ENCODE peak calls at places on chromosomes 13 and 19, in six cellular contexts. One of them, this sample, is unnamed.

GRCh38 chr13:110110783-110111182 is 196.2 kb downstream of the COL4A1 start:
- DNase-seq in stimulated activated CD8-positive, alpha-beta memory T cell treated with anti-CD3 and anti-CD28 coated beads, Interleukin-2, amount 100 ng/mL, for 1 hour: no peak
- DNase-seq in dorsolateral prefrontal cortex: no peak
- DNase-seq in stimulated activated CD4-positive, alpha-beta T cell treated with anti-CD3 and anti-CD28 coated beads, Interleukin-15, amount 100 ng/mL, for 1 hour: no peak
- DNase-seq in MV-4-11: no peak
- DNase-seq in substantia nigra: no peak
- DNase-seq in this sample: no peak

GRCh38 chr19:58581227-58582141 is 8.3 kb upstream of the MZF1 start:
- DNase-seq in MV-4-11: no peak
- DNase-seq in stimulated activated CD4-positive, alpha-beta T cell treated with anti-CD3 and anti-CD28 coated beads, Interleukin-15, amount 100 ng/mL, for 1 hour: peak; percentile 78
- DNase-seq in substantia nigra: no peak
- DNase-seq in dorsolateral prefrontal cortex: peak; percentile 76
- DNase-seq in stimulated activated CD8-positive, alpha-beta memory T cell treated with anti-CD3 and anti-CD28 coated beads, Interleukin-2, amount 100 ng/mL, for 1 hour: peak; percentile 83
- DNase-seq in this sample: peak; percentile 76

GRCh38 chr19:1151917-1152601 is 22.0 kb downstream of the SBNO2 start:
- DNase-seq in substantia nigra: no peak
- DNase-seq in MV-4-11: no peak
- DNase-seq in stimulated activated CD4-positive, alpha-beta T cell treated with anti-CD3 and anti-CD28 coated beads, Interleukin-15, amount 100 ng/mL, for 1 hour: no peak
- DNase-seq in dorsolateral prefrontal cortex: no peak
- DNase-seq in stimulated activated CD8-positive, alpha-beta memory T cell treated with anti-CD3 and anti-CD28 coated beads, Interleukin-2, amount 100 ng/mL, for 1 hour: no peak
- DNase-seq in this sample: no peak

GRCh38 chr19:30227661-30228112 is 144.5 kb upstream of the ZNF536 start:
- DNase-seq in stimulated activated CD4-positive, alpha-beta T cell treated with anti-CD3 and anti-CD28 coated beads, Interleukin-15, amount 100 ng/mL, for 1 hour: no peak
- DNase-seq in dorsolateral prefrontal cortex: peak; percentile 72
- DNase-seq in MV-4-11: peak; percentile 31
- DNase-seq in stimulated activated CD8-positive, alpha-beta memory T cell treated with anti-CD3 and anti-CD28 coated beads, Interleukin-2, amount 100 ng/mL, for 1 hour: no peak
- DNase-seq in substantia nigra: peak; percentile 49
- DNase-seq in this sample: peak; percentile 13

GRCh38 chr19:57191141-57192063 is at the start of gene ZNF264:
- DNase-seq in MV-4-11: peak; percentile 81
- DNase-seq in dorsolateral prefrontal cortex: peak; percentile 92
- DNase-seq in stimulated activated CD4-positive, alpha-beta T cell treated with anti-CD3 and anti-CD28 coated beads, Interleukin-15, amount 100 ng/mL, for 1 hour: peak; percentile 73
- DNase-seq in stimulated activated CD8-positive, alpha-beta memory T cell treated with anti-CD3 and anti-CD28 coated beads, Interleukin-2, amount 100 ng/mL, for 1 hour: peak; percentile 84
- DNase-seq in substantia nigra: peak; percentile 76
- DNase-seq in this sample: peak; percentile 75

GRCh38 chr19:10979950-10980349 is 19.1 kb downstream of the SMARCA4 start:
- DNase-seq in substantia nigra: no peak
- DNase-seq in dorsolateral prefrontal cortex: peak; percentile 50
- DNase-seq in stimulated activated CD8-positive, alpha-beta memory T cell treated with anti-CD3 and anti-CD28 coated beads, Interleukin-2, amount 100 ng/mL, for 1 hour: no peak
- DNase-seq in MV-4-11: peak; percentile 97
- DNase-seq in stimulated activated CD4-positive, alpha-beta T cell treated with anti-CD3 and anti-CD28 coated beads, Interleukin-15, amount 100 ng/mL, for 1 hour: no peak
- DNase-seq in this sample: no peak

GRCh38 chr13:40666058-40666904 is at the start of gene FOXO1:
- DNase-seq in stimulated activated CD4-positive, alpha-beta T cell treated with anti-CD3 and anti-CD28 coated beads, Interleukin-15, amount 100 ng/mL, for 1 hour: peak; percentile 89
- DNase-seq in substantia nigra: peak; percentile 71
- DNase-seq in MV-4-11: peak; percentile 56
- DNase-seq in stimulated activated CD8-positive, alpha-beta memory T cell treated with anti-CD3 and anti-CD28 coated beads, Interleukin-2, amount 100 ng/mL, for 1 hour: peak; percentile 84
- DNase-seq in dorsolateral prefrontal cortex: peak; percentile 79
- DNase-seq in this sample: peak; percentile 58

GRCh38 chr19:32566246-32566830 is 14.7 kb upstream of the PDCD5 start:
- DNase-seq in MV-4-11: no peak
- DNase-seq in stimulated activated CD8-positive, alpha-beta memory T cell treated with anti-CD3 and anti-CD28 coated beads, Interleukin-2, amount 100 ng/mL, for 1 hour: no peak
- DNase-seq in substantia nigra: no peak
- DNase-seq in stimulated activated CD4-positive, alpha-beta T cell treated with anti-CD3 and anti-CD28 coated beads, Interleukin-15, amount 100 ng/mL, for 1 hour: no peak
- DNase-seq in dorsolateral prefrontal cortex: no peak
- DNase-seq in this sample: no peak

GRCh38 chr13:31898383-31899071 is 133.0 kb upstream of the FRY start:
- DNase-seq in dorsolateral prefrontal cortex: no peak
- DNase-seq in substantia nigra: no peak
- DNase-seq in stimulated activated CD8-positive, alpha-beta memory T cell treated with anti-CD3 and anti-CD28 coated beads, Interleukin-2, amount 100 ng/mL, for 1 hour: no peak
- DNase-seq in stimulated activated CD4-positive, alpha-beta T cell treated with anti-CD3 and anti-CD28 coated beads, Interleukin-15, amount 100 ng/mL, for 1 hour: no peak
- DNase-seq in MV-4-11: peak; percentile 72
- DNase-seq in this sample: no peak

GRCh38 chr19:7504684-7505083 is 11.2 kb upstream of the ZNF358 start:
- DNase-seq in dorsolateral prefrontal cortex: no peak
- DNase-seq in MV-4-11: no peak
- DNase-seq in stimulated activated CD8-positive, alpha-beta memory T cell treated with anti-CD3 and anti-CD28 coated beads, Interleukin-2, amount 100 ng/mL, for 1 hour: no peak
- DNase-seq in stimulated activated CD4-positive, alpha-beta T cell treated with anti-CD3 and anti-CD28 coated beads, Interleukin-15, amount 100 ng/mL, for 1 hour: no peak
- DNase-seq in substantia nigra: no peak
- DNase-seq in this sample: no peak

GRCh38 chr13:104426435-104426834 is 1360.2 kb upstream of the SLC10A2 start:
- DNase-seq in MV-4-11: no peak
- DNase-seq in stimulated activated CD8-positive, alpha-beta memory T cell treated with anti-CD3 and anti-CD28 coated beads, Interleukin-2, amount 100 ng/mL, for 1 hour: no peak
- DNase-seq in stimulated activated CD4-positive, alpha-beta T cell treated with anti-CD3 and anti-CD28 coated beads, Interleukin-15, amount 100 ng/mL, for 1 hour: no peak
- DNase-seq in substantia nigra: no peak
- DNase-seq in dorsolateral prefrontal cortex: no peak
- DNase-seq in this sample: no peak

GRCh38 chr13:40920826-40921225 is 98.3 kb downstream of the ELF1 start:
- DNase-seq in stimulated activated CD4-positive, alpha-beta T cell treated with anti-CD3 and anti-CD28 coated beads, Interleukin-15, amount 100 ng/mL, for 1 hour: no peak
- DNase-seq in substantia nigra: no peak
- DNase-seq in dorsolateral prefrontal cortex: no peak
- DNase-seq in stimulated activated CD8-positive, alpha-beta memory T cell treated with anti-CD3 and anti-CD28 coated beads, Interleukin-2, amount 100 ng/mL, for 1 hour: no peak
- DNase-seq in MV-4-11: no peak
- DNase-seq in this sample: no peak

GRCh38 chr13:73765651-73766384 is 368.4 kb downstream of the KLF12 start:
- DNase-seq in stimulated activated CD4-positive, alpha-beta T cell treated with anti-CD3 and anti-CD28 coated beads, Interleukin-15, amount 100 ng/mL, for 1 hour: peak; percentile 53
- DNase-seq in substantia nigra: peak; percentile 49
- DNase-seq in MV-4-11: no peak
- DNase-seq in dorsolateral prefrontal cortex: peak; percentile 83
- DNase-seq in stimulated activated CD8-positive, alpha-beta memory T cell treated with anti-CD3 and anti-CD28 coated beads, Interleukin-2, amount 100 ng/mL, for 1 hour: peak; percentile 44
- DNase-seq in this sample: no peak

GRCh38 chr19:49920624-49921363 is 8.2 kb upstream of the ATF5 start:
- DNase-seq in stimulated activated CD8-positive, alpha-beta memory T cell treated with anti-CD3 and anti-CD28 coated beads, Interleukin-2, amount 100 ng/mL, for 1 hour: no peak
- DNase-seq in MV-4-11: no peak
- DNase-seq in dorsolateral prefrontal cortex: no peak
- DNase-seq in substantia nigra: no peak
- DNase-seq in stimulated activated CD4-positive, alpha-beta T cell treated with anti-CD3 and anti-CD28 coated beads, Interleukin-15, amount 100 ng/mL, for 1 hour: no peak
- DNase-seq in this sample: no peak

GRCh38 chr19:49677232-49677881 is at the start of gene PRMT1:
- DNase-seq in dorsolateral prefrontal cortex: no peak
- DNase-seq in substantia nigra: no peak
- DNase-seq in stimulated activated CD8-positive, alpha-beta memory T cell treated with anti-CD3 and anti-CD28 coated beads, Interleukin-2, amount 100 ng/mL, for 1 hour: no peak
- DNase-seq in stimulated activated CD4-positive, alpha-beta T cell treated with anti-CD3 and anti-CD28 coated beads, Interleukin-15, amount 100 ng/mL, for 1 hour: no peak
- DNase-seq in MV-4-11: no peak
- DNase-seq in this sample: no peak

GRCh38 chr13:111951982-111952565 is 114.9 kb upstream of the SOX1 start:
- DNase-seq in substantia nigra: no peak
- DNase-seq in stimulated activated CD8-positive, alpha-beta memory T cell treated with anti-CD3 and anti-CD28 coated beads, Interleukin-2, amount 100 ng/mL, for 1 hour: no peak
- DNase-seq in MV-4-11: no peak
- DNase-seq in dorsolateral prefrontal cortex: no peak
- DNase-seq in stimulated activated CD4-positive, alpha-beta T cell treated with anti-CD3 and anti-CD28 coated beads, Interleukin-15, amount 100 ng/mL, for 1 hour: no peak
- DNase-seq in this sample: no peak

GRCh38 chr13:98443329-98443728 is 133.6 kb downstream of the STK24 start:
- DNase-seq in stimulated activated CD8-positive, alpha-beta memory T cell treated with anti-CD3 and anti-CD28 coated beads, Interleukin-2, amount 100 ng/mL, for 1 hour: no peak
- DNase-seq in dorsolateral prefrontal cortex: no peak
- DNase-seq in stimulated activated CD4-positive, alpha-beta T cell treated with anti-CD3 and anti-CD28 coated beads, Interleukin-15, amount 100 ng/mL, for 1 hour: no peak
- DNase-seq in MV-4-11: no peak
- DNase-seq in substantia nigra: no peak
- DNase-seq in this sample: no peak

GRCh38 chr19:49687566-49688316 is 1.7 kb upstream of the ADM5 start:
- DNase-seq in stimulated activated CD4-positive, alpha-beta T cell treated with anti-CD3 and anti-CD28 coated beads, Interleukin-15, amount 100 ng/mL, for 1 hour: no peak
- DNase-seq in stimulated activated CD8-positive, alpha-beta memory T cell treated with anti-CD3 and anti-CD28 coated beads, Interleukin-2, amount 100 ng/mL, for 1 hour: no peak
- DNase-seq in MV-4-11: peak; percentile 70
- DNase-seq in substantia nigra: no peak
- DNase-seq in dorsolateral prefrontal cortex: no peak
- DNase-seq in this sample: no peak

GRCh38 chr19:38844093-38844686 is 5.6 kb downstream of the HNRNPL start:
- DNase-seq in MV-4-11: no peak
- DNase-seq in dorsolateral prefrontal cortex: no peak
- DNase-seq in stimulated activated CD8-positive, alpha-beta memory T cell treated with anti-CD3 and anti-CD28 coated beads, Interleukin-2, amount 100 ng/mL, for 1 hour: no peak
- DNase-seq in stimulated activated CD4-positive, alpha-beta T cell treated with anti-CD3 and anti-CD28 coated beads, Interleukin-15, amount 100 ng/mL, for 1 hour: no peak
- DNase-seq in substantia nigra: no peak
- DNase-seq in this sample: no peak

GRCh38 chr13:78047151-78047550 is 128.5 kb upstream of the EDNRB start:
- DNase-seq in stimulated activated CD8-positive, alpha-beta memory T cell treated with anti-CD3 and anti-CD28 coated beads, Interleukin-2, amount 100 ng/mL, for 1 hour: no peak
- DNase-seq in MV-4-11: no peak
- DNase-seq in dorsolateral prefrontal cortex: no peak
- DNase-seq in stimulated activated CD4-positive, alpha-beta T cell treated with anti-CD3 and anti-CD28 coated beads, Interleukin-15, amount 100 ng/mL, for 1 hour: no peak
- DNase-seq in substantia nigra: no peak
- DNase-seq in this sample: no peak